ENCODE peak calls at places on chromosome 21, in seven cellular contexts. T is brain microvascular endothelial cell, M is transverse colon, Z is H1, J is body of pancreas, I is PC-3, S is IMR-90. F is an unnamed sample.

GRCh38 chr21:14452842-14453241 is 69.9 kb upstream of the HSPA13 start:
- DNase-seq in M (no peak), S (no peak), J (no peak), Z (no peak), T (no peak), I (no peak), F (no peak)

GRCh38 chr21:27213328-27213727 is 246.4 kb upstream of the ADAMTS5 start:
- DNase-seq in I (peak), M (no peak), Z (no peak), S (peak), J (no peak), T (peak), F (no peak)

GRCh38 chr21:40531016-40531415 is 315.9 kb downstream of the DSCAM start:
- DNase-seq in I (no peak), M (no peak), S (no peak), T (no peak), Z (no peak), J (no peak), F (no peak)

GRCh38 chr21:39125752-39126485 is 57.3 kb downstream of the PSMG1 start:
- DNase-seq in T (peak), M (peak), J (peak), S (peak), I (peak), Z (peak), F (peak)

GRCh38 chr21:30234643-30235042 is 18.7 kb upstream of the CLDN8 start:
- DNase-seq in J (no peak), M (no peak), T (peak), I (peak), S (no peak), Z (no peak), F (no peak)

GRCh38 chr21:15725949-15726348 is 3.8 kb upstream of the USP25 start:
- DNase-seq in S (no peak), M (no peak), T (no peak), Z (no peak), J (no peak), I (no peak), F (no peak)

GRCh38 chr21:44887126-44887806 is 13.8 kb upstream of the PTTG1IP start:
- DNase-seq in M (no peak), Z (no peak), S (no peak), I (no peak), T (no peak), J (no peak), F (no peak)

GRCh38 chr21:45331521-45332257 is 44.0 kb upstream of the POFUT2 start:
- DNase-seq in S (no peak), J (no peak), M (no peak), Z (no peak), T (no peak), I (no peak), F (peak)

GRCh38 chr21:29146726-29147125 is 16.3 kb downstream of the MAP3K7CL start:
- DNase-seq in S (no peak), M (no peak), T (no peak), Z (no peak), I (no peak), J (no peak), F (no peak)

GRCh38 chr21:44337428-44337827 is 1.8 kb downstream of the CFAP410 start:
- DNase-seq in S (no peak), J (no peak), Z (no peak), T (no peak), I (no peak), M (no peak), F (no peak)

GRCh38 chr21:37757631-37758376 is 158.5 kb downstream of the KCNJ6 start:
- DNase-seq in S (no peak), T (no peak), J (peak), I (no peak), Z (no peak), M (no peak), F (no peak)

GRCh38 chr21:37763298-37763697 is 153.0 kb downstream of the KCNJ6 start:
- DNase-seq in I (no peak), T (no peak), J (no peak), M (no peak), S (no peak), Z (no peak), F (peak)

GRCh38 chr21:37759777-37760176 is 156.5 kb downstream of the KCNJ6 start:
- DNase-seq in S (no peak), M (no peak), J (no peak), T (no peak), Z (no peak), I (no peak), F (no peak)

GRCh38 chr21:37762606-37763005 is 153.7 kb downstream of the KCNJ6 start:
- DNase-seq in S (no peak), J (no peak), T (no peak), Z (no peak), I (no peak), M (no peak), F (no peak)

DNA sequence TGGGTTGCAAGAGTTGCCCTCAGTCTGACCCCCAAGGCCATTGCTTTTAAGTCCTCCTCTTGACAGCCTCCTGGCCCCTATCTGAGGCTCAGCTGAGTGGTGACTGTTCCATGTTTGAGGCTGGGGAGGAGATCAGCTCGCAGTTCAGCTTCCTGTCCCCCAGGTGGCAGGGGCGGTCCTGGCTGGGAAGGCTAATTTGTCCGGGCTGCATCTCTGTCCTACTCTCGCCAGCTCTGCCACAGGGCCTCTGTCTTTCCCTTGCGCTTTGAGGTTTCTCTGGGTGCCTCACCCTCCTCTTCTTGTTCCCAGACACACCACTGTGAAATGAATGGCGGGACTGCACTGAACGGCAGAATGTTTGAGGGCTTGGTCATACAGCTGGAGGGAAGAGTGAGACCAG is 157.3 kb downstream of the KCNJ6 start:
- DNase-seq in M (peak), Z (peak), J (peak), T (peak), I (peak), S (peak), F (peak)
- TF ChIP-seq CTCF in M (peak), Z (peak), J (peak), T (peak), I (peak), S (peak), F (peak)

GRCh38 chr21:33650929-33651505 is 8.7 kb downstream of the ITSN1 start:
- DNase-seq in S (peak), M (no peak), J (no peak), I (no peak), Z (no peak), T (no peak), F (no peak)

GRCh38 chr21:33651965-33652680 is 9.8 kb downstream of the ITSN1 start:
- DNase-seq in S (no peak), J (no peak), M (no peak), T (no peak), Z (no peak), I (no peak), F (peak)

GRCh38 chr21:33647560-33647959 is 5.3 kb downstream of the ITSN1 start:
- DNase-seq in S (no peak), J (no peak), T (no peak), I (no peak), Z (no peak), M (no peak), F (no peak)

GRCh38 chr21:33648555-33648954 is 6.3 kb downstream of the ITSN1 start:
- DNase-seq in S (no peak), I (no peak), J (no peak), T (no peak), M (no peak), Z (no peak), F (no peak)

GRCh38 chr21:33650230-33650629 is 7.9 kb downstream of the ITSN1 start:
- DNase-seq in J (no peak), Z (no peak), S (no peak), T (no peak), M (no peak), I (no peak), F (no peak)
- H3K4me3 ChIP-seq in J (no peak), Z (no peak), S (no peak), T (no peak), M (no peak), I (no peak), F (no peak)

GRCh38 chr21:36035381-36035791 is 24.9 kb downstream of the SETD4 start:
- DNase-seq in Z (no peak), I (no peak), T (no peak), J (no peak), M (no peak), S (no peak), F (peak)
- TF ChIP-seq CTCF in Z (peak), I (peak), T (no peak), J (no peak), M (no peak), S (no peak), F (peak)

GRCh38 chr21:34517491-34518245 is 5.7 kb upstream of the KCNE1 start:
- DNase-seq in T (no peak), J (peak), I (peak), Z (no peak), M (no peak), S (no peak), F (no peak)
- H3K4me3 ChIP-seq in T (no peak), J (no peak), I (no peak), Z (no peak), M (no peak), S (no peak), F (no peak)

DNA sequence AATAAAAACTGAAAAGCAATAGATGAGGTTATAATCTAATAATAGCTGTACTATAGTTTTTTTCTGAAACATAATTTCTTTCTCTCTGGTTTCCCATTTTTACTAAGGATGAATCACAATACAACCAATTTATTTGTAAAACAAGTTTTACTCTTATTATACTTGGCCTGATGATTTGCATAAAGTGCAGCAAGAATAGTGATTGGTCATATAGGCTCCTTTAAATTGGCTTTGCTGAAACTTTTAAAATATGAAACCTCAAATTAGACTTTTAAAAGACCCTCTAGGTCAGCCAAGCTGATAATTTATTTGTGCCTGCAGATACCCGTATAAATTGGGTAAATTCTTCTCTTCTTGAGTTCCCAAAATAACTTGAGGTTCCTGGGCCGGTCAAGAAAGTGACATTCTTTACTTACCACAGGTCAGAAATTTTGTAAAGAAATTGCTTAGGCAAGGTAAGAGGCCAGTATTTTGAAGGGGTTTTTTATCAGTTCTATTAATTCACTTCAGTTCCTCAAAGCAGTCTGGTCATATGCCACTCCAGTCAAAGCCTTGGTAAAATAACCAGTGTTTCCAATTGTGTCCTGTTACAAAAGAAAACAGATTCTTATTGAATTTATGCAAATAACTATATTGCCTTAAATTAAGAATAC is 76.1 kb downstream of the C21orf91 start:
- DNase-seq in Z (no peak), J (no peak), I (no peak), S (no peak), M (no peak), T (no peak), F (no peak)
- TF ChIP-seq CTCF in Z (no peak), J (no peak), I (no peak), S (no peak), M (no peak), T (no peak), F (no peak)

GRCh38 chr21:41913230-41913629 is 34.1 kb upstream of the PRDM15 start:
- DNase-seq in Z (no peak), T (no peak), I (no peak), J (no peak), S (no peak), M (no peak), F (no peak)
- H3K4me3 ChIP-seq in Z (no peak), T (no peak), I (no peak), J (no peak), S (no peak), M (no peak), F (no peak)

DNA sequence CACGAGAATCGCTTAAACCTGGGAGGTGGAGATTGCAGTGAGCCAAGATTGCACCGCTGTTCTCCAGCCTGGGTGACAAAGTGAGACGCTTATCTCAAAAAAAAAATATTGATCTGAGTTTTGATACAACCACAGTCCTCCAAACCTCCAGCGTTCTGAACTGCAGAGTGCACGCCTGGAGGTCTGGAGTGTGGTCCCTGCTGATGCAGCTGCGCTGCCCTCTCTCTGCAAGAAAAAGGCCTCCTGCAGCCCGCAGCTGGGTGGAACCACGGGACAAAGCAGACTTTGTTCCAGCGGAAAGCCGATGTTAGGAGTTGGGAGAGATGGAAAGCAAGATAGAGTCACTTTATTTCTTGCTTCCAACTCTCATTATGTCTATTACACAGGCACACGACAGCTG is 144.9 kb upstream of the SOD1 start:
- DNase-seq in T (peak), M (no peak), Z (no peak), I (no peak), J (peak), S (no peak), F (no peak)
- TF ChIP-seq CTCF in T (peak), M (no peak), Z (no peak), I (peak), J (no peak), S (no peak), F (peak)

GRCh38 chr21:34278451-34278850 is 85.4 kb upstream of the KCNE2 start:
- DNase-seq in Z (no peak), T (no peak), I (no peak), S (no peak), M (no peak), J (no peak), F (no peak)
- H3K4me3 ChIP-seq in Z (no peak), T (no peak), I (no peak), S (no peak), M (no peak), J (no peak), F (no peak)

F was measured in WERI-Rb-1.